ENCODE peak calls at places on chromosome 20, in six cellular contexts. G is Panc1; S is cardiac fibroblast; P is adipocyte; V is CD8-positive, alpha-beta memory T cell; D is prostate gland. E is an unnamed sample.

GRCh38 chr20:34369265-34369664 is 6.2 kb downstream of the ITCH start:
- DNase-seq in G (no peak), S (no peak), P (no peak), V (no peak), D (no peak), E (no peak)

GRCh38 chr20:40646321-40647212 is 42.5 kb downstream of the MAFB start:
- DNase-seq in G (no peak), S (no peak), P (no peak), V (no peak), D (no peak), E (no peak)

GRCh38 chr20:33105336-33105924 is 26.0 kb downstream of the BPIFB4 start:
- DNase-seq in G (no peak), S (no peak), P (no peak), V (no peak), D (no peak), E (no peak)

GRCh38 chr20:2879148-2879547 is 5.9 kb downstream of the PTPRA start:
- DNase-seq in G (no peak), S (peak; percentile 86), P (peak; percentile 72), V (no peak), D (no peak), E (no peak)

GRCh38 chr20:61881416-61881815 is 184.3 kb downstream of the TAF4 start:
- DNase-seq in G (no peak), S (no peak), P (no peak), V (no peak), D (no peak), E (no peak)

GRCh38 chr20:63898882-63899558 is 4.1 kb downstream of the DNAJC5 start:
- DNase-seq in G (no peak), S (no peak), P (no peak), V (no peak), D (no peak), E (no peak)

GRCh38 chr20:9977629-9978028 is 57.2 kb upstream of the ANKEF1 start:
- DNase-seq in G (no peak), S (no peak), P (peak; percentile 11), V (no peak), D (no peak), E (no peak)

GRCh38 chr20:9837634-9838033 is 1.2 kb downstream of the PAK5 start:
- DNase-seq in G (no peak), S (no peak), P (no peak), V (no peak), D (no peak), E (no peak)

GRCh38 chr20:5282561-5282960 is 34.2 kb downstream of the PROKR2 start:
- DNase-seq in G (no peak), S (no peak), P (no peak), V (no peak), D (no peak), E (no peak)
- H3K4me3 ChIP-seq in G (no peak overlapping the region), S (no peak overlapping the region), P (no peak overlapping the region), V (no peak overlapping the region), D (no peak overlapping the region), E (no peak overlapping the region)

DNA sequence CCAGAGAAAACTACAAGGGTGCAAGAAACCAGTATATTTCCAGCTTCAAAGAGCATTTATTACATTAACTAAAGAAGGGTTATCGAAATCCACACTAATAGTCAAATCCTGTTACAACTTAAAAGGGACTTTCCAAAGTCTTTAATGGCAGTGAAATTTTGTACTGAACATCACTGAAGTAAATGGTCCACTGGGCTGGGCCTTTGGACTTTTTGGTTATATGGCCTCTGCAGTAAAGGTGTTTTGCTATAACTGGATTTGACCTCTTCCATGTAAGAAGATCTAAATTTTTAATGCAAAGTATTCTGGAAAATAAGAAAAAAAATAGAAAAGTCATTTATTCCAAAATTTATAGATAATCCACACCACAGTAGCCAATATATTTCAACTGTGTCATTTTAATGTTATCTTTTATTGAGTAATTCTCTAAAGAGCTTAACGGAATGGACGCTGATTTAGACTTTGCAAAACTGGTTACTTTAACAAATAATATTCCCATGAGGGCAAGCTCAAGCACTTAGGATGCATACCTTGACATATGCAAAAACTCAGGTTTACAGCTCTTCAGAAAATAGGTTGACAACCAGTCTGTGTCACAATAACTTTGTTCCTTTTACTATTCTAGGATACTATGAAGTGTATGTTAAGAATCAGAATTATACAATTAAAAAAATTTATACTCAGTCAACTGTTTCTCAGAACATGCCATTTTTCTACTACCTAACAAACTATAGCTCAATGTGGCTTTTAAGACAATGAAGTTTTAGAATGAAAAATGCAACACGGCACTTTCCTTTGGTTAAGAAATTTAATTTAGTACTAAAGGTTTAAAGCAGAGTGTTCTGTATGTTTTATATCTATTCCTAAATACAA is 7.0 kb downstream of the RBM39 start:
- DNase-seq in G (no peak), S (no peak), P (no peak), V (no peak), D (no peak), E (no peak)
- H3K4me3 ChIP-seq in G (no peak overlapping the region), S (no peak overlapping the region), P (no peak overlapping the region), V (no peak overlapping the region), D (no peak overlapping the region), E (no peak overlapping the region)

GRCh38 chr20:45094864-45095574 is 5.9 kb downstream of the KCNS1 start:
- DNase-seq in G (no peak), S (no peak), P (no peak), V (no peak), D (no peak), E (no peak)

GRCh38 chr20:45096781-45097180 is 4.1 kb downstream of the KCNS1 start:
- DNase-seq in G (no peak), S (no peak), P (no peak), V (no peak), D (no peak), E (no peak)

GRCh38 chr20:45095753-45096371 is 5.1 kb downstream of the KCNS1 start:
- DNase-seq in G (peak; percentile 55), S (peak; percentile 76), P (peak; percentile 90), V (peak; percentile 29), D (peak; percentile 60), E (peak; percentile 16)

GRCh38 chr20:45098096-45098773 is 2.7 kb downstream of the KCNS1 start:
- DNase-seq in G (no peak), S (peak; percentile 39), P (peak; percentile 51), V (no peak), D (no peak), E (no peak)

DNA sequence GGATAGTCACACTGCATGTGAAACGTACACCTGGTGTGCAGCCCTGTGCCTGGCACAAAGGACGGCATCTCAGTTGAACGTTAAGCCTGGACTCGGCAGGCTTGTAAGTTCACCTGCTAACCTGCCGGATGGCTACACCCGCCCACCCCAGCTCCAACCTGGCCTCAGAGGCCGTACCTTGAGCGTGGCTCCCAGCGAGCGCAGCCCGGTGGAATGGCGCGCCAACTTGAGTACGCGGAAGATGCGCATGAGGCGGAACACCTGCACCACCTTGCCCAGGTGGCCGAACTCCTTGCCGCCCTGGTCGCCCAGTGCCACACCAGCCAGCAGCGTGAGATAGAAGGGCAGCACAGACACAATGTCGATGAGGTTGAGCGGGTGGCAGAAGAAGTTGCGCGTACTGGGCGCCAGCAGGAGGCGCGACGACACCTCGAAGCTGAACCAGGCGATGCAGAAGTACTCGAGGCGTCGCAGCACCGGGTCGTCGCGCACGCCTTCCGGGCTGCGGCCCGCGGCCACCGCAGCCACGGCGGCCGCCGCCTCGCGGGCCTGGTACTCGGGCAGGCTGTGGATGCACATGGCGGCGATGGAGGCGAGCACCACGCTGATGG is 3.3 kb downstream of the KCNS1 start:
- DNase-seq in G (no peak), S (peak; percentile 64), P (no peak), V (no peak), D (no peak), E (no peak)
- H3K4me3 ChIP-seq in G (no peak overlapping the region), S (peak overlapping the region; percentile 37), P (peak overlapping the region; percentile 59), V (no peak overlapping the region), D (no peak overlapping the region), E (peak overlapping the region; percentile 27)

DNA sequence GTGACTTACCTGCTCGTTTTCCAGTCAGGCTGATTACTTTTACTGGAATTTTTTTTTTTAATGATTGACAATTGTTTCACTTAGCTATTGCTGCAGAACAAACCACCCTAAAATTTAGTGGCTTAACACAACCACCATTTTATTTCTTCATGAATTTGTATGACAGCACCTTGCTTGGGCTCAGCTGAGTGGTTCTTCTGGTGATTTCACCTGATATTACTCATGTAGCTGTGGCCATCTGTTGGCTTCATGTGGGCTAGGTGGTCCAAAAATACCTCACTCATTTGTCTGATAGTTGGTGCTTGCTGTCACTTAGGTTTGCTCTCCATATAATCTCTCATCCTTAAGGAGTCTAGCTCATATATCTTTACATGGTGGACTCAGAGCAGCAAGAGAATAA is 5.3 kb downstream of the ISM1 start:
- DNase-seq in G (no peak), S (no peak), P (no peak), V (no peak), D (no peak), E (no peak)
- H3K4me3 ChIP-seq in G (no peak overlapping the region), S (no peak overlapping the region), P (no peak overlapping the region), V (no peak overlapping the region), D (no peak overlapping the region), E (no peak overlapping the region)

DNA sequence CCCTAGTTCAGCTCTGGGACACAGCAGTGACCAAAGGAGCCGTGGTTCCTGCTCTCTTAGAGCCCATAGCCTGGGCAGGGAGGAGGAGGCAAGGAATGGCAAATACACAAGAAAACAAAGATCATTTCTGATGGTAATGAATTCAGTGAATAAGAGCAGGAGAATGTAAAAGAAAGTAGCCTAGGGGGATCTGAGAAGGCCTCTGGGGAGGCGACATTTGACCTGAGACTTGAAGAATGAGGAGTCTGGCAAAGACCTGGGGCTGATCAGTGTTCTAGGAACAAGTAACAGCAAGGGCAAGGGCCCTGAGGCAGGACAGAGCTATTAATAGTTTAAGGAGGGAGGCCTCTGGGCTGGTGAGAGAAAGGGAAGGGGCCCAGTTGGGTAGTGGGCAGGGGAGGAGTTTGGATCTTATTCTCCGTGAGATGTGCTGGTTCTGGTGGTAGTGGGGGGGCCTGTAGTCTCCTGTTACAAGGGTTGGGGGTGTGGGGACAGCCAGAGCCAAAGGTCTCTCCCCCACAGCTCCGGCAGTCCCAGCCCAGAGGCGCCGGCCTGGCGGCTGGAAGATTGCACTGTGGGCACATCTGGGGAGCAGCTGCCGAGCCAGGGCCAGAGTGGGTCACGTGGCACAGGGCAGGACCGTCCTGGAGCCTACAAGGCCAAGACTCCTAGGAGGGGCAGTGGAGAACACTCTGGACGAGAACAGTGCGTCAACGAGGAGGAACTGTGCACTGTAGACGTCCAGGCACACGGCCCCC is 9.3 kb upstream of the ID1 start:
- DNase-seq in G (no peak), S (peak; percentile 88), P (peak; percentile 98), V (no peak), D (no peak), E (no peak)
- H3K4me3 ChIP-seq in G (peak overlapping the region; percentile 73), S (no peak overlapping the region), P (no peak overlapping the region), V (no peak overlapping the region), D (no peak overlapping the region), E (no peak overlapping the region)

DNA sequence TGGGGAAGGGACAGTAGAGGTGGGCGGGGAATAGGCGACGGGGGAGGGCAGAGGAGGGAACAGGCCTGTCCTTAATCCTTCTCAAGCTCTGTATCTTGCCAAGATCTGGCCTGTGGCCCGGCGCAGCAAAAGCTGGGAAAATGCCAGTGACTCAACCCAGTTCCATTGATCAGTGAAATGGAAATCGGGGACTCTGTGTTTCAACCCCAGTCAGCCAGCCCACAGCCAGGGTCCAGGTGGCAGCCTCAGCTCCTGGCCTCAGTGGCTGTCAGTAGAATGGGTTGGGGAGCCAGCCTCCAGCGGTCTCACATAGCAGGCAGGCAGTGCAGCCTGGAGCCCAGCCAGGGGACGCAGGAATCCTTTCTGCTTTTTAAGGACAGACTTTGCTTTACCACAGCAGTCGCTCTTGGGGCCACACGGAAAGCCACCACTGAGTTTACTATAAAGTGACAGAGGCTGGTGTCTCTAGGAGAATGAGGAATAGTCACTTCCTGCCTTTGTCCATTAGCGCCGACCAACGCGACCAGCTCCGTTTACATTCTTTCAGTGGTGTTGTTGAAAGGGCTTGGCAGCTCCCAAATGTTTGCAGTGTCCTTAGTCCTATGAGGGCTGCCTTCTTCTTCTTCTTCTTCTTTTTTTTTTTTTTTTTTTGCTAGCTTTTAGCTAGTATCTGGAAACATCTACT is 128.1 kb downstream of the RIN2 start:
- DNase-seq in G (no peak), S (peak; percentile 65), P (no peak), V (no peak), D (peak; percentile 63), E (no peak)
- H3K4me3 ChIP-seq in G (peak overlapping the region; percentile 71), S (peak overlapping the region; percentile 56), P (peak overlapping the region; percentile 42), V (no peak overlapping the region), D (peak overlapping the region; percentile 3), E (no peak overlapping the region)